ENCODE peak calls at places on chromosomes 6 and 20, in six cellular contexts. W is stimulated activated CD4-positive, alpha-beta T cell treated with anti-CD3 and anti-CD28 coated beads, Interleukin-4, amount 100 ng/mL, for 24 hours; Y is KG1; M is astrocyte of the cerebellum; O is NCI-H748 treated with DMSO at 0.1 percent for 48 hours; A is AG10803. V is an unnamed sample.
A peak's percentile ranks its signal among the peaks of the same experiment; 100 is the strongest.

GRCh38 chr6:19964115-19964514 is 126.9 kb downstream of the ID4 start:
- DNase-seq in W (no peak), Y (no peak), M (no peak), O (no peak), A (no peak), V (no peak)

GRCh38 chr6:169725270-169726048 is 1.2 kb upstream of the PHF10 start:
- DNase-seq in W (peak; percentile 18), Y (no peak), M (no peak), O (peak; percentile 18), A (peak; percentile 47), V (peak; percentile 60)

GRCh38 chr20:16740365-16741072 is 7.6 kb upstream of the OTOR start:
- DNase-seq in W (no peak), Y (no peak), M (no peak), O (no peak), A (no peak), V (no peak)

GRCh38 chr6:34055223-34055933 is 90.5 kb downstream of the GRM4 start:
- DNase-seq in W (peak; percentile 70), Y (peak; percentile 45), M (peak; percentile 32), O (peak; percentile 55), A (peak; percentile 53), V (peak; percentile 84)

GRCh38 chr20:22507240-22507961 is 77.0 kb downstream of the FOXA2 start:
- DNase-seq in W (no peak), Y (no peak), M (no peak), O (no peak), A (no peak), V (no peak)

GRCh38 chr20:61960836-61961235 is 104.8 kb downstream of the TAF4 start:
- DNase-seq in W (no peak), Y (no peak), M (no peak), O (no peak), A (no peak), V (no peak)

GRCh38 chr20:5608448-5609161 is 141.6 kb upstream of the SHLD1 start:
- DNase-seq in W (no peak), Y (no peak), M (peak; percentile 8), O (peak; percentile 78), A (peak; percentile 28), V (no peak)

GRCh38 chr6:67121115-67121514 is 1414.1 kb upstream of the EYS start:
- DNase-seq in W (no peak), Y (no peak), M (no peak), O (no peak), A (no peak), V (no peak)

GRCh38 chr6:144259988-144260387 is 25.1 kb upstream of the UTRN start:
- DNase-seq in W (no peak), Y (no peak), M (no peak), O (no peak), A (peak; percentile 67), V (no peak)

GRCh38 chr6:43202451-43202850 is 20.5 kb downstream of the CUL9 start:
- DNase-seq in W (no peak), Y (no peak), M (no peak), O (no peak), A (no peak), V (no peak)

GRCh38 chr6:84522135-84522535 is 242.3 kb downstream of the TBX18 start:
- DNase-seq in W (no peak), Y (no peak), M (peak; percentile 69), O (no peak), A (peak; percentile 79), V (no peak)

GRCh38 chr20:61166324-61166723 is 85.7 kb upstream of the CDH4 start:
- DNase-seq in W (no peak), Y (no peak), M (no peak), O (no peak), A (peak; percentile 47), V (no peak)

GRCh38 chr6:116070990-116071389 is 10.3 kb upstream of the FRK start:
- DNase-seq in W (no peak), Y (no peak), M (no peak), O (peak; percentile 11), A (no peak), V (no peak)

GRCh38 chr6:75499640-75500039 is 6.0 kb upstream of the FILIP1 start:
- DNase-seq in W (no peak), Y (no peak), M (no peak), O (no peak), A (no peak), V (no peak)

GRCh38 chr6:131946404-131946991 is 4.7 kb downstream of the CCN2 start:
- DNase-seq in W (no peak), Y (no peak), M (peak; percentile 63), O (no peak), A (peak; percentile 80), V (no peak)

GRCh38 chr6:35728663-35729348 is 8.0 kb upstream of the ARMC12 start:
- DNase-seq in W (no peak), Y (peak; percentile 74), M (no peak), O (no peak), A (no peak), V (no peak)

GRCh38 chr20:1333462-1334369 is 4.8 kb upstream of the SDCBP2 start:
- DNase-seq in W (no peak), Y (no peak), M (no peak), O (no peak), A (no peak), V (no peak)

GRCh38 chr20:62752671-62753501 is 43.4 kb upstream of the MRGBP start:
- DNase-seq in W (no peak), Y (no peak), M (no peak), O (no peak), A (no peak), V (no peak)

GRCh38 chr6:166437661-166438060 is 54.9 kb upstream of the MPC1 start:
- DNase-seq in W (no peak), Y (no peak), M (no peak), O (no peak), A (no peak), V (no peak)

GRCh38 chr20:20373046-20373706 is 5.3 kb downstream of the INSM1 start:
- DNase-seq in W (no peak), Y (no peak), M (no peak), O (peak; percentile 71), A (peak; percentile 85), V (no peak)

GRCh38 chr6:137165375-137166246 is 7.8 kb downstream of the IL22RA2 start:
- DNase-seq in W (peak; percentile 24), Y (no peak), M (no peak), O (no peak), A (peak; percentile 4), V (no peak)

GRCh38 chr6:148303616-148304015 is 39.0 kb upstream of the SASH1 start:
- DNase-seq in W (no peak), Y (no peak), M (no peak), O (no peak), A (no peak), V (no peak)

GRCh38 chr6:131862486-131862885 is 54.7 kb downstream of the ENPP1 start:
- DNase-seq in W (no peak), Y (no peak), M (no peak), O (no peak), A (no peak), V (no peak)

GRCh38 chr20:10935658-10936057 is 261.9 kb upstream of the JAG1 start:
- DNase-seq in W (no peak), Y (no peak), M (no peak), O (no peak), A (no peak), V (no peak)